ENCODE peak calls at places on chromosomes 6 and 20, in seven cellular contexts. One of them, this sample, is unnamed.

GRCh38 chr6:28884423-28885148 is 39.2 kb downstream of the TRIM27 start:
- DNase-seq in EL: no peak
- DNase-seq in NCI-H1694 treated with DMSO at 0.1 percent for 48 hours: no peak
- DNase-seq in COR-L47: no peak
- DNase-seq in vagina: no peak
- DNase-seq in T-helper 2 cell: no peak
- DNase-seq in mammary epithelial cell: no peak
- DNase-seq in this sample: no peak

GRCh38 chr6:73263570-73263909 is 544 bp upstream of the KHDC1 start:
- DNase-seq in vagina: no peak
- DNase-seq in COR-L47: no peak
- DNase-seq in EL: peak; percentile 20
- DNase-seq in mammary epithelial cell: peak; percentile 2
- DNase-seq in T-helper 2 cell: no peak
- DNase-seq in NCI-H1694 treated with DMSO at 0.1 percent for 48 hours: no peak
- DNase-seq in this sample: peak; percentile 18

GRCh38 chr6:46099952-46100351 is 29.8 kb upstream of the ENPP4 start:
- DNase-seq in NCI-H1694 treated with DMSO at 0.1 percent for 48 hours: no peak
- DNase-seq in vagina: no peak
- DNase-seq in EL: no peak
- DNase-seq in COR-L47: no peak
- DNase-seq in mammary epithelial cell: no peak
- DNase-seq in T-helper 2 cell: no peak
- DNase-seq in this sample: no peak

GRCh38 chr6:100663219-100663863 is 198.6 kb upstream of the SIM1 start:
- DNase-seq in EL: peak; percentile 87
- DNase-seq in COR-L47: no peak
- DNase-seq in NCI-H1694 treated with DMSO at 0.1 percent for 48 hours: no peak
- DNase-seq in vagina: no peak
- DNase-seq in T-helper 2 cell: no peak
- DNase-seq in mammary epithelial cell: peak; percentile 85
- DNase-seq in this sample: peak; percentile 85

GRCh38 chr20:62646851-62647520 is 4.7 kb downstream of the SLCO4A1 start:
- DNase-seq in EL: no peak
- DNase-seq in COR-L47: no peak
- DNase-seq in vagina: no peak
- DNase-seq in mammary epithelial cell: no peak
- DNase-seq in T-helper 2 cell: no peak
- DNase-seq in NCI-H1694 treated with DMSO at 0.1 percent for 48 hours: no peak
- DNase-seq in this sample: no peak

GRCh38 chr20:57714409-57715267 is 4.8 kb upstream of the PMEPA1 start:
- DNase-seq in mammary epithelial cell: peak; percentile 78
- DNase-seq in EL: peak; percentile 81
- DNase-seq in vagina: no peak
- DNase-seq in T-helper 2 cell: no peak
- DNase-seq in COR-L47: no peak
- DNase-seq in NCI-H1694 treated with DMSO at 0.1 percent for 48 hours: no peak
- DNase-seq in this sample: peak; percentile 63

GRCh38 chr6:137589067-137589848 is 95.1 kb upstream of the OLIG3 start:
- DNase-seq in COR-L47: peak; percentile 38
- DNase-seq in EL: peak; percentile 55
- DNase-seq in vagina: no peak
- DNase-seq in NCI-H1694 treated with DMSO at 0.1 percent for 48 hours: no peak
- DNase-seq in T-helper 2 cell: peak; percentile 25
- DNase-seq in mammary epithelial cell: peak; percentile 45
- DNase-seq in this sample: peak; percentile 47

GRCh38 chr6:33192105-33192646 is at the start of gene COL11A2:
- DNase-seq in COR-L47: no peak
- DNase-seq in mammary epithelial cell: no peak
- DNase-seq in NCI-H1694 treated with DMSO at 0.1 percent for 48 hours: no peak
- DNase-seq in vagina: no peak
- DNase-seq in EL: no peak
- DNase-seq in T-helper 2 cell: no peak
- DNase-seq in this sample: no peak

GRCh38 chr6:12590901-12591300 is 125.7 kb upstream of the PHACTR1 start:
- DNase-seq in EL: no peak
- DNase-seq in vagina: no peak
- DNase-seq in mammary epithelial cell: no peak
- DNase-seq in COR-L47: no peak
- DNase-seq in T-helper 2 cell: no peak
- DNase-seq in NCI-H1694 treated with DMSO at 0.1 percent for 48 hours: no peak
- DNase-seq in this sample: no peak

GRCh38 chr6:108080010-108080780 is 5.7 kb upstream of the OSTM1 start:
- DNase-seq in NCI-H1694 treated with DMSO at 0.1 percent for 48 hours: no peak
- DNase-seq in COR-L47: no peak
- DNase-seq in vagina: no peak
- DNase-seq in EL: peak; percentile 85
- DNase-seq in T-helper 2 cell: no peak
- DNase-seq in mammary epithelial cell: peak; percentile 18
- DNase-seq in this sample: peak; percentile 47

GRCh38 chr20:62294516-62294915 is 8.3 kb upstream of the ADRM1 start:
- DNase-seq in COR-L47: no peak
- DNase-seq in mammary epithelial cell: no peak
- DNase-seq in NCI-H1694 treated with DMSO at 0.1 percent for 48 hours: no peak
- DNase-seq in vagina: no peak
- DNase-seq in T-helper 2 cell: no peak
- DNase-seq in EL: no peak
- DNase-seq in this sample: no peak

GRCh38 chr20:48823960-48824497 is 3.8 kb downstream of the PREX1 start:
- DNase-seq in EL: peak; percentile 94
- DNase-seq in T-helper 2 cell: peak; percentile 51
- DNase-seq in mammary epithelial cell: peak; percentile 90
- DNase-seq in NCI-H1694 treated with DMSO at 0.1 percent for 48 hours: no peak
- DNase-seq in vagina: no peak
- DNase-seq in COR-L47: no peak
- DNase-seq in this sample: peak; percentile 71

GRCh38 chr6:108578595-108579038 is 17.9 kb downstream of the FOXO3 start:
- DNase-seq in T-helper 2 cell: no peak
- DNase-seq in COR-L47: no peak
- DNase-seq in vagina: no peak
- DNase-seq in NCI-H1694 treated with DMSO at 0.1 percent for 48 hours: no peak
- DNase-seq in EL: peak; percentile 72
- DNase-seq in mammary epithelial cell: no peak
- DNase-seq in this sample: no peak

GRCh38 chr6:48068326-48069191 is 42.4 kb downstream of the PTCHD4 start:
- DNase-seq in EL: no peak
- DNase-seq in COR-L47: peak; percentile 50
- DNase-seq in vagina: no peak
- DNase-seq in T-helper 2 cell: no peak
- DNase-seq in NCI-H1694 treated with DMSO at 0.1 percent for 48 hours: no peak
- DNase-seq in mammary epithelial cell: no peak
- DNase-seq in this sample: no peak

GRCh38 chr6:35737413-35738211 is 780 bp downstream of the ARMC12 start:
- DNase-seq in COR-L47: peak; percentile 59
- DNase-seq in T-helper 2 cell: no peak
- DNase-seq in vagina: no peak
- DNase-seq in mammary epithelial cell: peak; percentile 68
- DNase-seq in NCI-H1694 treated with DMSO at 0.1 percent for 48 hours: peak; percentile 88
- DNase-seq in EL: peak; percentile 78
- DNase-seq in this sample: no peak

GRCh38 chr6:141675957-141676356 is 456.8 kb upstream of the GJE1 start:
- DNase-seq in T-helper 2 cell: no peak
- DNase-seq in EL: peak; percentile 25
- DNase-seq in mammary epithelial cell: no peak
- DNase-seq in NCI-H1694 treated with DMSO at 0.1 percent for 48 hours: peak; percentile 4
- DNase-seq in vagina: no peak
- DNase-seq in COR-L47: peak; percentile 1
- DNase-seq in this sample: peak; percentile 7

GRCh38 chr6:107114213-107114871 is 973 bp downstream of the BEND3 start:
- DNase-seq in vagina: no peak
- DNase-seq in COR-L47: peak; percentile 53
- DNase-seq in mammary epithelial cell: peak; percentile 84
- DNase-seq in EL: peak; percentile 89
- DNase-seq in T-helper 2 cell: peak; percentile 54
- DNase-seq in NCI-H1694 treated with DMSO at 0.1 percent for 48 hours: peak; percentile 51
- DNase-seq in this sample: no peak

GRCh38 chr6:74066168-74066871 is 370.3 kb downstream of the CD109 start:
- DNase-seq in NCI-H1694 treated with DMSO at 0.1 percent for 48 hours: no peak
- DNase-seq in mammary epithelial cell: peak; percentile 80
- DNase-seq in COR-L47: no peak
- DNase-seq in EL: peak; percentile 21
- DNase-seq in T-helper 2 cell: no peak
- DNase-seq in vagina: no peak
- DNase-seq in this sample: peak; percentile 90

GRCh38 chr6:158597565-158597964 is 37.7 kb downstream of the TMEM181 start:
- DNase-seq in COR-L47: no peak
- DNase-seq in NCI-H1694 treated with DMSO at 0.1 percent for 48 hours: no peak
- DNase-seq in vagina: no peak
- DNase-seq in mammary epithelial cell: no peak
- DNase-seq in T-helper 2 cell: no peak
- DNase-seq in EL: no peak
- DNase-seq in this sample: no peak

GRCh38 chr20:52974155-52974554 is 2.0 kb downstream of the TSHZ2 start:
- DNase-seq in mammary epithelial cell: peak; percentile 54
- DNase-seq in EL: no peak
- DNase-seq in COR-L47: no peak
- DNase-seq in vagina: no peak
- DNase-seq in NCI-H1694 treated with DMSO at 0.1 percent for 48 hours: no peak
- DNase-seq in T-helper 2 cell: peak; percentile 15
- DNase-seq in this sample: no peak

GRCh38 chr6:126664271-126664670 is 324.4 kb downstream of the CENPW start:
- DNase-seq in mammary epithelial cell: no peak
- DNase-seq in COR-L47: no peak
- DNase-seq in EL: no peak
- DNase-seq in T-helper 2 cell: no peak
- DNase-seq in NCI-H1694 treated with DMSO at 0.1 percent for 48 hours: no peak
- DNase-seq in vagina: no peak
- DNase-seq in this sample: no peak

GRCh38 chr6:21173678-21174077 is 419.9 kb upstream of the SOX4 start:
- DNase-seq in mammary epithelial cell: no peak
- DNase-seq in EL: no peak
- DNase-seq in NCI-H1694 treated with DMSO at 0.1 percent for 48 hours: no peak
- DNase-seq in vagina: no peak
- DNase-seq in COR-L47: no peak
- DNase-seq in T-helper 2 cell: no peak
- DNase-seq in this sample: no peak

GRCh38 chr6:11241793-11242201 is 9.3 kb upstream of the NEDD9 start:
- DNase-seq in vagina: no peak
- DNase-seq in NCI-H1694 treated with DMSO at 0.1 percent for 48 hours: no peak
- DNase-seq in EL: no peak
- DNase-seq in COR-L47: no peak
- DNase-seq in T-helper 2 cell: no peak
- DNase-seq in mammary epithelial cell: no peak
- DNase-seq in this sample: no peak

GRCh38 chr6:159988983-159989454 is 20.1 kb downstream of the IGF2R start:
- DNase-seq in EL: peak; percentile 69
- DNase-seq in mammary epithelial cell: no peak
- DNase-seq in NCI-H1694 treated with DMSO at 0.1 percent for 48 hours: no peak
- DNase-seq in T-helper 2 cell: no peak
- DNase-seq in COR-L47: no peak
- DNase-seq in vagina: no peak
- DNase-seq in this sample: peak; percentile 67

GRCh38 chr6:48183816-48184215 is 72.8 kb upstream of the PTCHD4 start:
- DNase-seq in NCI-H1694 treated with DMSO at 0.1 percent for 48 hours: no peak
- DNase-seq in EL: peak; percentile 1
- DNase-seq in mammary epithelial cell: no peak
- DNase-seq in vagina: no peak
- DNase-seq in COR-L47: no peak
- DNase-seq in T-helper 2 cell: no peak
- DNase-seq in this sample: no peak

GRCh38 chr6:23524556-23524955 is 601.5 kb upstream of the NRSN1 start:
- DNase-seq in T-helper 2 cell: no peak
- DNase-seq in mammary epithelial cell: no peak
- DNase-seq in COR-L47: no peak
- DNase-seq in NCI-H1694 treated with DMSO at 0.1 percent for 48 hours: no peak
- DNase-seq in vagina: no peak
- DNase-seq in EL: no peak
- DNase-seq in this sample: no peak

GRCh38 chr6:81772741-81773140 is 20.3 kb upstream of the TENT5A start:
- DNase-seq in T-helper 2 cell: no peak
- DNase-seq in vagina: no peak
- DNase-seq in mammary epithelial cell: peak; percentile 85
- DNase-seq in COR-L47: no peak
- DNase-seq in NCI-H1694 treated with DMSO at 0.1 percent for 48 hours: no peak
- DNase-seq in EL: peak; percentile 94
- DNase-seq in this sample: peak; percentile 85

GRCh38 chr20:61938839-61939690 is 126.6 kb downstream of the TAF4 start:
- DNase-seq in NCI-H1694 treated with DMSO at 0.1 percent for 48 hours: no peak
- DNase-seq in T-helper 2 cell: no peak
- DNase-seq in mammary epithelial cell: no peak
- DNase-seq in COR-L47: no peak
- DNase-seq in vagina: no peak
- DNase-seq in EL: no peak
- DNase-seq in this sample: no peak

GRCh38 chr6:4780360-4780812 is 4.2 kb downstream of the CDYL start:
- DNase-seq in T-helper 2 cell: no peak
- DNase-seq in mammary epithelial cell: peak; percentile 48
- DNase-seq in NCI-H1694 treated with DMSO at 0.1 percent for 48 hours: no peak
- DNase-seq in COR-L47: no peak
- DNase-seq in vagina: no peak
- DNase-seq in EL: peak; percentile 65
- DNase-seq in this sample: no peak

GRCh38 chr6:156538875-156539660 is 238.1 kb upstream of the ARID1B start:
- DNase-seq in mammary epithelial cell: no peak
- DNase-seq in EL: peak; percentile 18
- DNase-seq in COR-L47: peak; percentile 30
- DNase-seq in T-helper 2 cell: no peak
- DNase-seq in vagina: no peak
- DNase-seq in NCI-H1694 treated with DMSO at 0.1 percent for 48 hours: no peak
- DNase-seq in this sample: no peak

GRCh38 chr20:63466861-63467260 is 5.6 kb downstream of the KCNQ2 start:
- DNase-seq in mammary epithelial cell: no peak
- DNase-seq in T-helper 2 cell: no peak
- DNase-seq in vagina: no peak
- DNase-seq in EL: no peak
- DNase-seq in NCI-H1694 treated with DMSO at 0.1 percent for 48 hours: no peak
- DNase-seq in COR-L47: no peak
- DNase-seq in this sample: no peak

GRCh38 chr6:30682181-30683117 is 4.0 kb downstream of the PPP1R18 start:
- DNase-seq in NCI-H1694 treated with DMSO at 0.1 percent for 48 hours: no peak
- DNase-seq in COR-L47: no peak
- DNase-seq in EL: peak; percentile 92
- DNase-seq in vagina: no peak
- DNase-seq in T-helper 2 cell: peak; percentile 72
- DNase-seq in mammary epithelial cell: peak; percentile 72
- DNase-seq in this sample: peak; percentile 76

GRCh38 chr6:3016473-3017280 is 17.0 kb downstream of the NQO2 start:
- DNase-seq in EL: no peak
- DNase-seq in mammary epithelial cell: no peak
- DNase-seq in T-helper 2 cell: no peak
- DNase-seq in vagina: no peak
- DNase-seq in NCI-H1694 treated with DMSO at 0.1 percent for 48 hours: no peak
- DNase-seq in COR-L47: no peak
- DNase-seq in this sample: no peak